ENCODE peak calls at places on chromosomes 1 and 21, in five cellular contexts. One of them, this sample, is unnamed.

GRCh38 chr1:41739061-41739955 is 179.4 kb downstream of the HIVEP3 start:
- DNase-seq in IMR-90: peak; percentile 87
- DNase-seq in K562: no peak
- DNase-seq in SK-N-SH: no peak
- DNase-seq in GM12878: peak; percentile 66
- DNase-seq in this sample: no peak

GRCh38 chr1:43035821-43036456 is 77.3 kb upstream of the SLC2A1 start:
- DNase-seq in SK-N-SH: no peak
- DNase-seq in GM12878: no peak
- DNase-seq in IMR-90: no peak
- DNase-seq in K562: no peak
- DNase-seq in this sample: no peak

GRCh38 chr1:160973491-160973890 is 18.9 kb upstream of the ITLN2 start:
- DNase-seq in IMR-90: no peak
- DNase-seq in SK-N-SH: no peak
- DNase-seq in K562: no peak
- DNase-seq in GM12878: no peak
- DNase-seq in this sample: no peak

GRCh38 chr1:118339431-118340146 is 154.6 kb upstream of the SPAG17 start:
- DNase-seq in K562: no peak
- DNase-seq in GM12878: no peak
- DNase-seq in SK-N-SH: no peak
- DNase-seq in IMR-90: no peak
- DNase-seq in this sample: no peak

GRCh38 chr21:34844033-34844923 is 175.5 kb downstream of the CLIC6 start:
- DNase-seq in SK-N-SH: no peak
- DNase-seq in K562: no peak
- DNase-seq in IMR-90: peak; percentile 71
- DNase-seq in GM12878: no peak
- DNase-seq in this sample: no peak

GRCh38 chr1:247639381-247639981 is 34.1 kb downstream of the OR2G3 start:
- DNase-seq in SK-N-SH: peak; percentile 65
- DNase-seq in K562: peak; percentile 67
- DNase-seq in GM12878: no peak
- DNase-seq in IMR-90: peak; percentile 4
- DNase-seq in this sample: no peak

GRCh38 chr1:47332779-47333577 is 612 bp upstream of the CMPK1 start:
- DNase-seq in K562: peak; percentile 14
- DNase-seq in IMR-90: no peak
- DNase-seq in SK-N-SH: no peak
- DNase-seq in GM12878: no peak
- DNase-seq in this sample: no peak

GRCh38 chr1:25065246-25066238 is 135.5 kb upstream of the RUNX3 start:
- DNase-seq in IMR-90: peak; percentile 27
- DNase-seq in SK-N-SH: peak; percentile 74
- DNase-seq in GM12878: no peak
- DNase-seq in K562: no peak
- DNase-seq in this sample: no peak

GRCh38 chr1:52225174-52225573 is 83.3 kb downstream of the ZFYVE9 start:
- DNase-seq in SK-N-SH: no peak
- DNase-seq in K562: no peak
- DNase-seq in GM12878: no peak
- DNase-seq in IMR-90: no peak
- DNase-seq in this sample: no peak

GRCh38 chr1:4221107-4221506 is 321.0 kb upstream of the C1orf174 start:
- DNase-seq in K562: no peak
- DNase-seq in IMR-90: no peak
- DNase-seq in GM12878: no peak
- DNase-seq in SK-N-SH: no peak
- DNase-seq in this sample: no peak

GRCh38 chr1:44819594-44820327 is 11.4 kb downstream of the BTBD19 start:
- DNase-seq in SK-N-SH: peak; percentile 86
- DNase-seq in GM12878: peak; percentile 90
- DNase-seq in K562: peak; percentile 97
- DNase-seq in IMR-90: peak; percentile 95
- DNase-seq in this sample: peak; percentile 74

GRCh38 chr1:189211742-189212141 is 1265.9 kb downstream of the BRINP3 start:
- DNase-seq in SK-N-SH: no peak
- DNase-seq in IMR-90: peak; percentile 69
- DNase-seq in K562: no peak
- DNase-seq in GM12878: no peak
- DNase-seq in this sample: no peak

GRCh38 chr1:180631197-180631765 is 541 bp upstream of the XPR1 start:
- DNase-seq in IMR-90: no peak
- DNase-seq in K562: no peak
- DNase-seq in GM12878: peak; percentile 19
- DNase-seq in SK-N-SH: no peak
- DNase-seq in this sample: no peak

GRCh38 chr1:36273024-36273423 is 33.1 kb upstream of the SH3D21 start:
- DNase-seq in GM12878: no peak
- DNase-seq in K562: peak; percentile 81
- DNase-seq in IMR-90: no peak
- DNase-seq in SK-N-SH: no peak
- DNase-seq in this sample: no peak

GRCh38 chr1:55930931-55931271 is 648.5 kb downstream of the PLPP3 start:
- DNase-seq in SK-N-SH: no peak
- DNase-seq in GM12878: no peak
- DNase-seq in IMR-90: no peak
- DNase-seq in K562: no peak
- DNase-seq in this sample: no peak

GRCh38 chr1:111334169-111334568 is 43.5 kb downstream of the CHIA start:
- DNase-seq in IMR-90: peak; percentile 49
- DNase-seq in GM12878: peak; percentile 33
- DNase-seq in K562: peak; percentile 38
- DNase-seq in SK-N-SH: peak; percentile 12
- DNase-seq in this sample: peak; percentile 20

GRCh38 chr1:70948618-70949017 is 99.0 kb downstream of the PTGER3 start:
- DNase-seq in IMR-90: no peak
- DNase-seq in SK-N-SH: no peak
- DNase-seq in K562: no peak
- DNase-seq in GM12878: no peak
- DNase-seq in this sample: no peak

GRCh38 chr1:41528106-41528505 is 43.6 kb upstream of the EDN2 start:
- DNase-seq in GM12878: no peak
- DNase-seq in K562: no peak
- DNase-seq in IMR-90: no peak
- DNase-seq in SK-N-SH: no peak
- DNase-seq in this sample: no peak

GRCh38 chr1:63980706-63981407 is 207.0 kb downstream of the ROR1 start:
- DNase-seq in K562: no peak
- DNase-seq in SK-N-SH: no peak
- DNase-seq in IMR-90: no peak
- DNase-seq in GM12878: no peak
- DNase-seq in this sample: no peak

GRCh38 chr1:97898948-97899347 is 21.9 kb downstream of the DPYD start:
- DNase-seq in SK-N-SH: no peak
- DNase-seq in IMR-90: peak; percentile 36
- DNase-seq in K562: no peak
- DNase-seq in GM12878: no peak
- DNase-seq in this sample: no peak

GRCh38 chr1:3918966-3919611 is 19.0 kb upstream of the C1orf174 start:
- DNase-seq in K562: no peak
- DNase-seq in SK-N-SH: no peak
- DNase-seq in IMR-90: no peak
- DNase-seq in GM12878: no peak
- DNase-seq in this sample: no peak

GRCh38 chr1:246274191-246274590 is 232.9 kb downstream of the SMYD3 start:
- DNase-seq in K562: no peak
- DNase-seq in SK-N-SH: no peak
- DNase-seq in GM12878: no peak
- DNase-seq in IMR-90: no peak
- DNase-seq in this sample: no peak

GRCh38 chr1:33175865-33176264 is 6.0 kb downstream of the TRIM62 start:
- DNase-seq in IMR-90: no peak
- DNase-seq in GM12878: no peak
- DNase-seq in K562: no peak
- DNase-seq in SK-N-SH: no peak
- DNase-seq in this sample: no peak

GRCh38 chr1:22296701-22297591 is 154.0 kb upstream of the WNT4 start:
- DNase-seq in K562: peak; percentile 61
- DNase-seq in SK-N-SH: no peak
- DNase-seq in GM12878: no peak
- DNase-seq in IMR-90: no peak
- DNase-seq in this sample: no peak
- TF ChIP-seq RCOR1 in K562: no peak
- TF ChIP-seq RCOR1 in SK-N-SH: no peak
- TF ChIP-seq RCOR1 in GM12878: no peak
- TF ChIP-seq RCOR1 in IMR-90: no peak
- TF ChIP-seq RCOR1 in this sample: no peak

GRCh38 chr1:56965916-56966697 is at the start of gene C8B:
- DNase-seq in K562: no peak
- DNase-seq in GM12878: no peak
- DNase-seq in IMR-90: no peak
- DNase-seq in SK-N-SH: no peak
- DNase-seq in this sample: no peak
- TF ChIP-seq RCOR1 in K562: no peak
- TF ChIP-seq RCOR1 in GM12878: no peak
- TF ChIP-seq RCOR1 in IMR-90: no peak
- TF ChIP-seq RCOR1 in SK-N-SH: no peak
- TF ChIP-seq RCOR1 in this sample: no peak

GRCh38 chr21:14405225-14405624 is 22.3 kb upstream of the HSPA13 start:
- DNase-seq in K562: peak; percentile 21
- DNase-seq in GM12878: no peak
- DNase-seq in SK-N-SH: no peak
- DNase-seq in IMR-90: no peak
- DNase-seq in this sample: no peak

GRCh38 chr21:14401217-14401616 is 18.3 kb upstream of the HSPA13 start:
- DNase-seq in K562: peak; percentile 17
- DNase-seq in GM12878: no peak
- DNase-seq in SK-N-SH: no peak
- DNase-seq in IMR-90: no peak
- DNase-seq in this sample: no peak

GRCh38 chr21:14403681-14404318 is 20.9 kb upstream of the HSPA13 start:
- DNase-seq in SK-N-SH: peak; percentile 24
- DNase-seq in GM12878: peak; percentile 9
- DNase-seq in K562: peak; percentile 68
- DNase-seq in IMR-90: peak; percentile 45
- DNase-seq in this sample: peak; percentile 28
- TF ChIP-seq RCOR1 in SK-N-SH: no peak
- TF ChIP-seq RCOR1 in GM12878: no peak
- TF ChIP-seq RCOR1 in K562: no peak
- TF ChIP-seq RCOR1 in IMR-90: no peak
- TF ChIP-seq RCOR1 in this sample: no peak

GRCh38 chr1:201229771-201230635 is 39.4 kb downstream of the IGFN1 start:
- DNase-seq in K562: no peak
- DNase-seq in GM12878: no peak
- DNase-seq in SK-N-SH: no peak
- DNase-seq in IMR-90: peak; percentile 71
- DNase-seq in this sample: no peak
- TF ChIP-seq RCOR1 in K562: no peak
- TF ChIP-seq RCOR1 in GM12878: no peak
- TF ChIP-seq RCOR1 in SK-N-SH: no peak
- TF ChIP-seq RCOR1 in IMR-90: no peak
- TF ChIP-seq RCOR1 in this sample: no peak

GRCh38 chr1:18119978-18120377 is 12.4 kb downstream of the IGSF21 start:
- DNase-seq in IMR-90: no peak
- DNase-seq in SK-N-SH: no peak
- DNase-seq in GM12878: no peak
- DNase-seq in K562: no peak
- DNase-seq in this sample: no peak
- TF ChIP-seq RCOR1 in IMR-90: no peak
- TF ChIP-seq RCOR1 in SK-N-SH: no peak
- TF ChIP-seq RCOR1 in GM12878: no peak
- TF ChIP-seq RCOR1 in K562: no peak
- TF ChIP-seq RCOR1 in this sample: no peak

GRCh38 chr1:244165021-244165420 is 113.9 kb downstream of the ZBTB18 start:
- DNase-seq in SK-N-SH: no peak
- DNase-seq in K562: no peak
- DNase-seq in GM12878: no peak
- DNase-seq in IMR-90: no peak
- DNase-seq in this sample: no peak
- TF ChIP-seq RCOR1 in SK-N-SH: no peak
- TF ChIP-seq RCOR1 in K562: no peak
- TF ChIP-seq RCOR1 in GM12878: no peak
- TF ChIP-seq RCOR1 in IMR-90: no peak
- TF ChIP-seq RCOR1 in this sample: no peak

GRCh38 chr1:101139130-101139529 is 97.7 kb upstream of the S1PR1 start:
- DNase-seq in IMR-90: no peak
- DNase-seq in GM12878: no peak
- DNase-seq in K562: no peak
- DNase-seq in SK-N-SH: no peak
- DNase-seq in this sample: no peak
- TF ChIP-seq RCOR1 in IMR-90: no peak
- TF ChIP-seq RCOR1 in GM12878: no peak
- TF ChIP-seq RCOR1 in K562: no peak
- TF ChIP-seq RCOR1 in SK-N-SH: no peak
- TF ChIP-seq RCOR1 in this sample: no peak

GRCh38 chr1:15222653-15223303 is 24.2 kb upstream of the FHAD1 start:
- DNase-seq in SK-N-SH: no peak
- DNase-seq in K562: no peak
- DNase-seq in IMR-90: no peak
- DNase-seq in GM12878: no peak
- DNase-seq in this sample: no peak
- TF ChIP-seq RCOR1 in SK-N-SH: no peak
- TF ChIP-seq RCOR1 in K562: no peak
- TF ChIP-seq RCOR1 in IMR-90: no peak
- TF ChIP-seq RCOR1 in GM12878: no peak
- TF ChIP-seq RCOR1 in this sample: no peak